ENCODE peak calls at places on chromosome 18, in five cellular contexts. H is fibroblast of lung; T is NCI-H1417 treated with DMSO at 0.1 percent for 48 hours; Z is EH; M is stimulated activated CD4-positive, alpha-beta T cell treated with anti-CD3 and anti-CD28 coated beads, Interleukin-2, amount 100 ng/mL, for 24 hours. W is an unnamed sample.

GRCh38 chr18:24875286-24875685 is 414.8 kb downstream of the HRH4 start:
- DNase-seq in H (no peak), T (no peak), Z (peak; percentile 56), M (no peak), W (peak; percentile 46)

GRCh38 chr18:50606609-50607008 is 46.7 kb downstream of the MAPK4 start:
- DNase-seq in H (no peak), T (no peak), Z (no peak), M (no peak), W (no peak)

GRCh38 chr18:28637897-28638296 is 461.0 kb upstream of the CDH2 start:
- DNase-seq in H (no peak), T (no peak), Z (no peak), M (no peak), W (peak; percentile 10)

GRCh38 chr18:3012306-3012919 is 531 bp downstream of the LPIN2 start:
- DNase-seq in H (peak; percentile 40), T (no peak), Z (peak; percentile 32), M (peak; percentile 61), W (peak; percentile 54)

GRCh38 chr18:64618390-64618789 is 469.5 kb upstream of the LINC00305 start:
- DNase-seq in H (no peak), T (no peak), Z (no peak), M (no peak), W (no peak)

GRCh38 chr18:61535401-61535800 is 202.2 kb downstream of the CDH20 start:
- DNase-seq in H (no peak), T (no peak), Z (no peak), M (no peak), W (no peak)

GRCh38 chr18:58847383-58848071 is 17.1 kb upstream of the ZNF532 start:
- DNase-seq in H (no peak), T (no peak), Z (no peak), M (no peak), W (peak; percentile 9)

GRCh38 chr18:74589820-74590219 is 7.8 kb upstream of the ZNF407 start:
- DNase-seq in H (no peak), T (no peak), Z (no peak), M (no peak), W (no peak)

GRCh38 chr18:5951515-5952081 is 56.3 kb upstream of the TMEM200C start:
- DNase-seq in H (no peak), T (no peak), Z (no peak), M (no peak), W (no peak)

GRCh38 chr18:22998336-22998735 is 65.2 kb downstream of the RBBP8 start:
- DNase-seq in H (peak; percentile 62), T (no peak), Z (no peak), M (no peak), W (no peak)

GRCh38 chr18:3262234-3263171 is 570 bp downstream of the MYL12B start:
- DNase-seq in H (peak; percentile 50), T (no peak), Z (peak; percentile 49), M (peak; percentile 45), W (peak; percentile 51)

GRCh38 chr18:77103991-77104521 is 28.5 kb downstream of the MBP start:
- DNase-seq in H (peak; percentile 41), T (no peak), Z (peak; percentile 35), M (no peak), W (peak; percentile 46)

GRCh38 chr18:55546873-55547704 is 40.9 kb downstream of the TCF4 start:
- DNase-seq in H (peak; percentile 94), T (peak; percentile 42), Z (peak; percentile 77), M (no peak), W (peak; percentile 19)

GRCh38 chr18:35683021-35683420 is 101.5 kb downstream of the GALNT1 start:
- DNase-seq in H (peak; percentile 23), T (no peak), Z (no peak), M (no peak), W (no peak)

GRCh38 chr18:62030091-62030985 is 137.5 kb upstream of the RNF152 start:
- DNase-seq in H (peak; percentile 52), T (no peak), Z (peak; percentile 96), M (no peak), W (no peak)

GRCh38 chr18:34864836-34865497 is 154.9 kb downstream of the DTNA start:
- DNase-seq in H (no peak), T (no peak), Z (no peak), M (no peak), W (no peak)

GRCh38 chr18:42746794-42747193 is 368.7 kb downstream of the RIT2 start:
- DNase-seq in H (no peak), T (no peak), Z (no peak), M (no peak), W (no peak)

GRCh38 chr18:33916200-33916599 is 308.5 kb downstream of the NOL4 start:
- DNase-seq in H (no peak), T (no peak), Z (no peak), M (no peak), W (no peak)

GRCh38 chr18:10412933-10413332 is 41.5 kb upstream of the APCDD1 start:
- DNase-seq in H (no peak), T (no peak), Z (peak; percentile 39), M (no peak), W (no peak)

GRCh38 chr18:55266981-55267380 is 307.7 kb upstream of the CCDC68 start:
- DNase-seq in H (no peak), T (no peak), Z (peak; percentile 64), M (no peak), W (peak; percentile 27)

W was measured in endothelial cell of umbilical vein.